ENCODE peak calls at places on chromosome 16, in eight cellular contexts. G is lower leg skin, S is erythroblast, E is tibial nerve, Z is body of pancreas, R is A549, N is endothelial cell of umbilical vein, Q is suprapubic skin. I is an unnamed sample.

GRCh38 chr16:12337776-12338655 is 361.5 kb downstream of the SNX29 start:
- DNase-seq in G (no peak), S (no peak), E (no peak), Z (no peak), R (no peak), N (peak; percentile 38), Q (no peak), I (no peak)

GRCh38 chr16:4288148-4288921 is 15.5 kb upstream of the TFAP4 start:
- DNase-seq in G (no peak), S (peak; percentile 73), E (peak; percentile 57), Z (peak; percentile 77), R (peak; percentile 86), N (peak; percentile 54), Q (peak; percentile 89), I (peak; percentile 58)

GRCh38 chr16:79418588-79418987 is 181.9 kb downstream of the MAF start:
- DNase-seq in G (no peak), S (no peak), E (no peak), Z (no peak), R (no peak), N (no peak), Q (no peak), I (no peak)

GRCh38 chr16:65781363-65781762 is 585.1 kb upstream of the CDH5 start:
- DNase-seq in G (no peak), S (no peak), E (no peak), Z (no peak), R (no peak), N (peak; percentile 61), Q (no peak), I (no peak)

GRCh38 chr16:51327001-51327400 is 175.9 kb upstream of the SALL1 start:
- DNase-seq in G (no peak), S (no peak), E (no peak), Z (no peak), R (no peak), N (no peak), Q (no peak), I (no peak)

GRCh38 chr16:88381820-88382451 is 823 bp upstream of the ZNF469 start:
- DNase-seq in G (no peak), S (no peak), E (no peak), Z (no peak), R (no peak), N (no peak), Q (no peak), I (no peak)

GRCh38 chr16:10541396-10541795 is 39.0 kb downstream of the EMP2 start:
- DNase-seq in G (no peak), S (no peak), E (no peak), Z (no peak), R (no peak), N (no peak), Q (no peak), I (no peak)

GRCh38 chr16:381788-382717 is at the start of gene PGAP6:
- DNase-seq in G (no peak), S (peak; percentile 78), E (peak; percentile 64), Z (peak; percentile 68), R (no peak), N (peak; percentile 26), Q (no peak), I (peak; percentile 70)

GRCh38 chr16:53052519-53053501 is at the start of gene CHD9NB:
- DNase-seq in G (peak; percentile 47), S (peak; percentile 15), E (no peak), Z (peak; percentile 27), R (peak; percentile 79), N (peak; percentile 76), Q (no peak), I (peak; percentile 77)

GRCh38 chr16:86819523-86819887 is 241.2 kb downstream of the FOXL1 start:
- DNase-seq in G (no peak), S (no peak), E (no peak), Z (no peak), R (no peak), N (no peak), Q (no peak), I (no peak)

GRCh38 chr16:80008857-80009256 is 408.3 kb upstream of the MAF start:
- DNase-seq in G (no peak), S (no peak), E (no peak), Z (no peak), R (no peak), N (no peak), Q (no peak), I (no peak)

GRCh38 chr16:4859900-4860255 is 12.6 kb downstream of the UBN1 start:
- DNase-seq in G (no peak), S (no peak), E (no peak), Z (no peak), R (no peak), N (no peak), Q (no peak), I (peak; percentile 86)

GRCh38 chr16:4936991-4937781 is at the start of gene PPL:
- DNase-seq in G (peak; percentile 73), S (peak; percentile 19), E (peak; percentile 60), Z (peak; percentile 96), R (no peak), N (no peak), Q (peak; percentile 88), I (no peak)

GRCh38 chr16:72876221-72876620 is 171.7 kb downstream of the ZFHX3 start:
- DNase-seq in G (peak; percentile 34), S (no peak), E (peak; percentile 35), Z (peak; percentile 48), R (no peak), N (peak; percentile 67), Q (peak; percentile 86), I (no peak)

GRCh38 chr16:55825115-55825728 is 7.7 kb downstream of the CES1 start:
- DNase-seq in G (no peak), S (no peak), E (no peak), Z (no peak), R (no peak), N (no peak), Q (no peak), I (no peak)

GRCh38 chr16:55908641-55909040 is 33.5 kb upstream of the CES5A start:
- DNase-seq in G (no peak), S (no peak), E (no peak), Z (no peak), R (no peak), N (no peak), Q (no peak), I (no peak)

GRCh38 chr16:4194661-4195060 is 47.2 kb downstream of the SRL start:
- DNase-seq in G (no peak), S (no peak), E (no peak), Z (peak; percentile 29), R (no peak), N (no peak), Q (no peak), I (no peak)

GRCh38 chr16:24741862-24742261 is 12.4 kb downstream of the TNRC6A start:
- DNase-seq in G (no peak), S (no peak), E (no peak), Z (no peak), R (no peak), N (no peak), Q (no peak), I (no peak)

GRCh38 chr16:9268446-9268845 is 177.0 kb downstream of the HAPSTR1 start:
- DNase-seq in G (no peak), S (no peak), E (no peak), Z (no peak), R (no peak), N (no peak), Q (no peak), I (no peak)

GRCh38 chr16:28513484-28514181 is 7.0 kb upstream of the IL27 start:
- DNase-seq in G (no peak), S (no peak), E (no peak), Z (no peak), R (no peak), N (no peak), Q (no peak), I (no peak)

GRCh38 chr16:69199382-69199781 is 12.4 kb downstream of the SNTB2 start:
- DNase-seq in G (no peak), S (no peak), E (no peak), Z (no peak), R (no peak), N (no peak), Q (peak; percentile 77), I (no peak)

DNA sequence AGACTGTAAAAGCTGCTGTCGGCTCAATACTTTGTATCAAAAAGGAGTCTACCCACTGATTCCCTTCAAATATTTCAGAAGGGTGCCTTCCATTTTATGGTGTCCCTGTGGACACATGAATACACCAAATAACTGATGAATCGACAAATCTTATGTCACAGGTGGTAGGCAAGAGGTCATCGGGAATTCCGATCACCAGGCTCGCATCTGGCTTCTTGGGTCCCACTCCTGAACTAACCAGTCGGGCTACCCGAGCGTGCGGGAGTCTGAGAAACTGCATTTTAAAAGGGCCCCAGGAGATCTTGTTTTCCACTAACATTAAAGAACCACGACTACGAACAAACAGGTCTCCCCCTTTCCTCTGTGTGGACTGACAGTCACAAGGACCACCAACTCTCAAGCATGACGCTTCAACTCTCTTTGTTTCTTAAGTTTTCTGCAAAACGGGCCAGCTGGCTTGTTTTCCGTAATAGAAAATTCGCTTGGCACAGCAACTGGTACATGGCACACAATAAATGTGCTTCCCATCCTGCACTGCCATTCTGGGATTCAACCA is 871 bp downstream of the PSME3IP1 start:
- DNase-seq in G (no peak), S (no peak), E (no peak), Z (no peak), R (no peak), N (peak; percentile 77), Q (no peak), I (no peak)
- TF ChIP-seq POLR2A in G (no peak), S (no peak), E (no peak), Z (no peak), R (no peak), N (no peak), Q (no peak), I (no peak)

GRCh38 chr16:2537451-2538379 is at the start of gene PDPK1:
- DNase-seq in G (peak; percentile 91), S (peak; percentile 96), E (peak; percentile 85), Z (peak; percentile 95), R (peak; percentile 77), N (peak; percentile 94), Q (peak; percentile 96), I (peak; percentile 81)
- TF ChIP-seq POLR2A in G (no peak), S (no peak), E (peak; percentile 37), Z (no peak), R (peak; percentile 54), N (peak; percentile 49), Q (no peak), I (peak; percentile 67)

GRCh38 chr16:85227924-85228462 is 115.7 kb upstream of the CIBAR2 start:
- DNase-seq in G (no peak), S (no peak), E (no peak), Z (no peak), R (no peak), N (no peak), Q (no peak), I (no peak)
- TF ChIP-seq POLR2A in G (no peak), S (no peak), E (no peak), Z (no peak), R (no peak), N (no peak), Q (no peak), I (no peak)

DNA sequence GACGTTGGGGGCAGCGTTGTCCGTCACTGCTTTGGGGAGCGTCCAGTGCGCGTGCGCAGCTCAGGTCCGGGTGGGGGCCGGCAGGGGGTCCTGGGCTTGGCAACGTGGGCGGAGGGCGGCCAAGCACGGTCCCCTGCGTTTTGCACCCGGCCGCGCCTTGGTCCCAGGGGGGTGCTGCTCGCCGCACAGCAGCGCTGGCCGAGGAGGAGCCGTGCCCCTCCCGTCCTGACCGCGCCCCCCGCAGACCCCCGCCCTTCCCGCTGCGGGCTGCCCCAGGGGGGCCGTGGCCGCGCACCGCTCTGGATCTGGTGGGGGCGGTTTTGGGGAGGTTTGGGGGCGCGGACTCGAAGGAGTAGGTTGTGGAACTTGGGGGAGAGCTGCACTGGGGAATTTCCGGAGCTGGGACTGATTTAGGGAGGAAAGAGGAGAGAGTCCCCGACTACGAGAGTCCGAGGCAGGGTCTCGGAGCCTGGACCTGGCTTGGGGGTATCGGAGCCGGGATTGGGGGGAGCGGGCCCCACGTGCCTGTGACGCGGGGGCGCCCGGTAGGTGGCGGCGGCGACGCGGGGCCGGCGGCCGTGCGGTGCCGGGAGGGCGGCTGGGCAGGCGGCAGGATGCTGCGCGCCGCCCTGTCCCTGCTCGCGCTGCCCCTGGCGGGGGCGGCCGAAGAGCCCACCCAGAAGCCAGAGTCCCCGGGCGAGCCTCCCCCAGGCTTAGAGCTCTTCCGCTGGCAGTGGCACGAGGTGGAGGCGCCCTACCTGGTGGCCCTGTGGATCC is at the start of gene SLC9A5:
- DNase-seq in G (no peak), S (peak; percentile 48), E (no peak), Z (no peak), R (no peak), N (peak; percentile 38), Q (no peak), I (no peak)
- TF ChIP-seq POLR2A in G (no peak), S (no peak), E (no peak), Z (no peak), R (peak; percentile 6), N (no peak), Q (no peak), I (no peak)

I was measured in H54.